ENCODE peak calls at places on chromosome 4, in seven cellular contexts. F is osteocyte, R is neural crest cell, I is ascending aorta, D is esophagus squamous epithelium, V is WTC11, U is Peyer's patch. X is an unnamed sample.

GRCh38 chr4:98506462-98507132 is 151.8 kb downstream of the TSPAN5 start:
- DNase-seq in F (no peak), R (peak), U (no peak), V (peak), D (no peak), I (no peak), X (no peak)

GRCh38 chr4:6391852-6392188 is 80.6 kb downstream of the PPP2R2C start:
- DNase-seq in R (no peak), U (no peak), D (no peak), F (no peak), V (no peak), I (no peak), X (no peak)

GRCh38 chr4:8820178-8821102 is 51.2 kb downstream of the HMX1 start:
- DNase-seq in R (no peak), U (no peak), V (no peak), I (no peak), F (peak), D (no peak), X (peak)

GRCh38 chr4:182465979-182466378 is 222.8 kb downstream of the TENM3 start:
- DNase-seq in R (no peak), V (no peak), D (no peak), U (no peak), F (no peak), I (no peak), X (no peak)

GRCh38 chr4:1014395-1015167 is 3.2 kb downstream of the FGFRL1 start:
- DNase-seq in R (peak), F (no peak), U (no peak), V (no peak), D (no peak), I (no peak), X (no peak)

GRCh38 chr4:45063701-45064100 is 337.3 kb upstream of the GNPDA2 start:
- DNase-seq in V (no peak), R (no peak), D (no peak), I (no peak), F (no peak), U (no peak), X (no peak)

GRCh38 chr4:101596786-101597185 is 193.7 kb upstream of the BANK1 start:
- DNase-seq in U (no peak), R (no peak), F (no peak), I (no peak), D (no peak), V (no peak), X (no peak)

GRCh38 chr4:139728840-139729239 is 63.2 kb downstream of the MGST2 start:
- DNase-seq in V (no peak), I (no peak), F (no peak), U (no peak), D (no peak), R (no peak), X (no peak)

GRCh38 chr4:113781439-113782040 is 20.0 kb upstream of the CAMK2D start:
- DNase-seq in R (no peak), V (no peak), I (no peak), U (no peak), F (no peak), D (no peak), X (no peak)

GRCh38 chr4:85741921-85742591 is 267.1 kb downstream of the ARHGAP24 start:
- DNase-seq in D (no peak), F (no peak), U (no peak), R (no peak), I (no peak), V (no peak), X (no peak)

GRCh38 chr4:36081185-36081584 is 163.1 kb downstream of the ARAP2 start:
- DNase-seq in F (no peak), R (no peak), I (no peak), U (no peak), V (no peak), D (no peak), X (no peak)

GRCh38 chr4:182344968-182345367 is 101.8 kb downstream of the TENM3 start:
- DNase-seq in V (no peak), I (no peak), F (no peak), D (no peak), R (no peak), U (no peak), X (no peak)

GRCh38 chr4:182454440-182455013 is 211.3 kb downstream of the TENM3 start:
- DNase-seq in U (no peak), R (no peak), D (no peak), F (no peak), I (no peak), V (no peak), X (no peak)

GRCh38 chr4:101200561-101200960 is 146.8 kb downstream of the PPP3CA start:
- DNase-seq in F (no peak), U (no peak), D (no peak), R (no peak), I (no peak), V (no peak), X (no peak)

GRCh38 chr4:3291969-3292570 is 751 bp upstream of the RGS12 start:
- DNase-seq in U (peak), I (no peak), D (no peak), R (peak), F (peak), V (peak), X (peak)

GRCh38 chr4:83036991-83037390 is 2.0 kb downstream of the COPS4 start:
- DNase-seq in U (no peak), D (no peak), R (no peak), I (no peak), F (no peak), V (no peak), X (no peak)

GRCh38 chr4:167100120-167100519 is 134.2 kb downstream of the SPOCK3 start:
- DNase-seq in V (no peak), I (no peak), D (no peak), F (no peak), U (no peak), R (no peak), X (no peak)

GRCh38 chr4:1200425-1201035 is 28.1 kb upstream of the SPON2 start:
- DNase-seq in U (peak), I (no peak), V (peak), R (no peak), F (peak), D (no peak), X (no peak)

GRCh38 chr4:139492429-139492828 is 38.5 kb downstream of the RAB33B start:
- DNase-seq in R (no peak), U (no peak), F (no peak), V (no peak), D (no peak), I (no peak), X (no peak)

GRCh38 chr4:891747-892146 is 40.4 kb downstream of the GAK start:
- DNase-seq in R (peak), D (no peak), U (no peak), V (peak), I (no peak), F (no peak), X (no peak)

GRCh38 chr4:81650871-81651270 is 179.2 kb upstream of the RASGEF1B start:
- DNase-seq in U (no peak), I (no peak), V (no peak), R (no peak), D (no peak), F (no peak), X (no peak)

GRCh38 chr4:31366041-31366440 is 645.9 kb downstream of the PCDH7 start:
- DNase-seq in D (no peak), I (no peak), R (no peak), F (no peak), U (no peak), V (no peak), X (no peak)

GRCh38 chr4:42282081-42282901 is 115.0 kb upstream of the SHISA3 start:
- DNase-seq in F (no peak), I (no peak), D (no peak), V (peak), U (no peak), R (peak), X (no peak)

GRCh38 chr4:34469518-34469917 is 1774.8 kb downstream of the ARAP2 start:
- DNase-seq in F (no peak), D (no peak), V (no peak), U (no peak), I (no peak), R (no peak), X (no peak)

GRCh38 chr4:56197387-56197786 is 189.9 kb downstream of the AASDH start:
- DNase-seq in R (no peak), I (no peak), V (no peak), U (no peak), F (no peak), D (no peak), X (no peak)

GRCh38 chr4:70958681-70959080 is 34.8 kb upstream of the DCK start:
- DNase-seq in D (no peak), I (no peak), U (no peak), V (no peak), F (no peak), R (no peak), X (no peak)

GRCh38 chr4:47451657-47452056 is 11.8 kb downstream of the COMMD8 start:
- DNase-seq in F (no peak), U (no peak), I (no peak), V (no peak), D (no peak), R (no peak), X (no peak)

DNA sequence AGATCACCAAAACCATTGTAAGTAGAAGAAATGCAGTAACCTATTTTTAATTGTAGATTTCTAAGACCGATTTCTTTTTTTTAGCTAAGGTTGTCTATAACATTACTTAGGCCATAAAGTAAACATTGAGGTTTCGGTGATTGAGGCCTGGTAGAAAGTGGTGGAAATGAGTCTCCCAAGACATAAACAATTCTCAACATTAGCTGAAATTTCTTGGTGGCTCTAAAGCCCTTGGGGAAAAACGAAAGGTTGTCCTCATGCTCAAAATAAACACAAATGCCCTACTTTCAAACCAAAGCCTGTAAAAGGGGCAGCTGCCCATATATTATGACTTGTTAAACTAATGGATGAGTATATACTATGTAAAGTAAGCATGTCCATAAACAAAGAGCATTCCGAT is 98.8 kb downstream of the SCFD2 start:
- DNase-seq in I (no peak), R (no peak), V (no peak), F (no peak), U (no peak), D (no peak), X (no peak)
- TF ChIP-seq CTCF in I (no peak), R (no peak), V (no peak), F (no peak), U (no peak), D (no peak), X (no peak)

GRCh38 chr4:122912810-122913575 is 9.4 kb downstream of the NUDT6 start:
- DNase-seq in I (no peak), V (no peak), U (no peak), F (no peak), D (no peak), R (no peak), X (no peak)

GRCh38 chr4:122917731-122918130 is 4.7 kb downstream of the NUDT6 start:
- DNase-seq in I (no peak), F (no peak), U (no peak), V (no peak), R (no peak), D (no peak), X (no peak)

GRCh38 chr4:122914938-122915337 is 7.5 kb downstream of the NUDT6 start:
- DNase-seq in F (no peak), V (no peak), U (no peak), D (no peak), R (no peak), I (no peak), X (no peak)

GRCh38 chr4:122911588-122911987 is 10.8 kb downstream of the NUDT6 start:
- DNase-seq in U (no peak), D (no peak), V (no peak), R (no peak), F (no peak), I (no peak), X (no peak)

GRCh38 chr4:122914292-122914904 is 8.0 kb downstream of the NUDT6 start:
- DNase-seq in D (no peak), U (no peak), F (no peak), V (no peak), R (no peak), I (no peak), X (no peak)
- TF ChIP-seq CTCF in D (no peak), U (no peak), F (peak), V (no peak), R (peak), I (peak), X (peak)

GRCh38 chr4:49036528-49036927 is 50.5 kb downstream of the CWH43 start:
- DNase-seq in R (no peak), U (no peak), D (no peak), F (no peak), V (no peak), I (no peak), X (no peak)

DNA sequence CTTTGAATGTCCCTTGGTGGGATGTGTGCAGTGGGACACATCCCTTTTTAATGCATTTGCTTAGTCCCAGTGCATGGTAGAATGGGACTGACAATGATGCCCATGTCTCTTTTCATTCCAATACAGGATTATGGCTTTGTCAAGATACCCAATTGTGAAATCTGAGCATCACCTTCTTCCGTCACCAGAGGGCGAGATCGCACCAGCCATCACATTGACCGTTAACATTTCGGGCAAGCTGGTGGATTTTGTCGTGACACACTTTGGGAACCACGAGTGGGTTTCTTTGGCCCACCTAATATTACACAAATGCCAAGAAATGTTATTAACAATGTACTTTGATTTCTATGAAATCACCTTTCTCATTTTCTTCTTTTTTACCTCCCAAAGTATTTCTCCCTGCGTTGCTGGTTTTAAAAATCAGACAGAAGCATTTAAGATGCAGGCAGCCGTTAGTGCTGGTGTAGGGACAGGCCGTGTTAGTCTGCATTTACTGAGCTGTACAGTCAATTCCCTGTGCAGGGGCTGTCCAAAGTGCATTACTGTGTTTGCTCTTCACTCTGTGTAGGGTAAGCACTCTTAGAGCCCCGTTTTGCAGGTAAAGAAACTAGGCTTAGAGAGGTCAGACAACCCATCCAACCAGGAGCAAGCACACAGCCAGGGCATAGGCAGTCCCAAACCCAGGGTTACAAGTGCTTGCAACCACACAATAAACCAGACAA is 46.5 kb downstream of the CWH43 start:
- DNase-seq in F (no peak), R (peak), U (no peak), V (no peak), I (no peak), D (no peak), X (no peak)
- TF ChIP-seq CTCF in F (peak), R (peak), U (no peak), V (peak), I (no peak), D (no peak), X (peak)

DNA sequence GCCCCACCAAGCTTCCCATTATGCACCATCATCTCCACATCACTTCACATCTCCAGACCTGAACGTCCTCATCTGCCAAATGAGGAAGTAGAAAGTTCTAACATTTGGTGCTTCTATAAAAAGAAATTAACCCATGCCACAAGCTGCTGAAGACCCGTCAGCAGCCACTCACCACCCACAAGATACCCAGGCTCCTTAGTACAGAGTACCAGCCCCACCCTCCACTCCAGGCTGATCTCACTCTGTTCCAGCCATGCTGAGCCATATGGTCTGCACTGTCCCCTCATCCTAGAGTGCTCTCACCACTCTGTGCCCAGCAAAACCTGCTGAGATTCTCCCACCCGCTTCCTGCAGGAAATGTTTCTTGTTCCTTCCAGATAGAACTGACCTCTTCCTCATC is 240.8 kb upstream of the PPARGC1A start:
- DNase-seq in U (no peak), F (no peak), V (no peak), D (no peak), I (no peak), R (no peak), X (no peak)
- TF ChIP-seq CTCF in U (no peak), F (no peak), V (no peak), D (no peak), I (no peak), R (no peak), X (no peak)

GRCh38 chr4:183657564-183657963 is 1.4 kb downstream of the RWDD4 start:
- DNase-seq in D (no peak), F (no peak), R (no peak), V (no peak), U (no peak), I (no peak), X (no peak)

GRCh38 chr4:183659919-183660318 is 826 bp downstream of the TRAPPC11 start:
- DNase-seq in F (no peak), R (no peak), D (no peak), V (no peak), U (no peak), I (no peak), X (no peak)

GRCh38 chr4:183659029-183659870 is at the start of the genes RWDD4 and TRAPPC11:
- DNase-seq in R (peak), U (peak), V (peak), F (peak), I (peak), D (peak), X (peak)

GRCh38 chr4:183658362-183659028 is 490 bp downstream of the RWDD4 start:
- DNase-seq in V (peak), F (no peak), I (no peak), R (peak), U (no peak), D (no peak), X (no peak)
- TF ChIP-seq CTCF in V (no peak), F (no peak), I (no peak), R (no peak), U (no peak), D (no peak), X (no peak)

X was measured in type B pancreatic cell.